ENCODE peak calls at places on chromosomes 4 and X, in seven cellular contexts. T is heart left ventricle, U is AG09309, J is H7, X is mesendoderm, L is tibial artery, M is kidney. H is an unnamed sample.

GRCh38 chr4:65508169-65508568 is 162.1 kb downstream of the EPHA5 start:
- DNase-seq in T (no peak), U (peak), J (no peak), X (no peak), L (no peak), M (no peak), H (no peak)

GRCh38 chr4:142656178-142656577 is 189.9 kb downstream of the INPP4B start:
- DNase-seq in T (no peak), U (no peak), J (no peak), X (peak), L (no peak), M (no peak), H (no peak)

GRCh38 chr4:88827442-88827841 is 129.8 kb upstream of the NAP1L5 start:
- DNase-seq in T (no peak), U (no peak), J (no peak), X (no peak), L (no peak), M (no peak), H (no peak)

GRCh38 chr4:126265880-126266279 is 951.1 kb downstream of the FAT4 start:
- DNase-seq in T (no peak), U (no peak), J (no peak), X (no peak), L (no peak), M (no peak), H (no peak)

GRCh38 chr4:150164956-150165355 is 86.7 kb downstream of the DCLK2 start:
- DNase-seq in T (no peak), U (no peak), J (no peak), X (no peak), L (no peak), M (no peak), H (no peak)

GRCh38 chr4:15110120-15110571 is 107.9 kb downstream of the CPEB2 start:
- DNase-seq in T (no peak), U (no peak), J (no peak), X (no peak), L (no peak), M (no peak), H (no peak)

GRCh38 chr4:21882050-21882839 is 66.3 kb downstream of the KCNIP4 start:
- DNase-seq in T (no peak), U (no peak), J (no peak), X (no peak), L (no peak), M (no peak), H (no peak)

GRCh38 chrX:105150557-105150956 is 69.9 kb downstream of the TEX13A start:
- DNase-seq in T (no peak), U (no peak), J (no peak), X (no peak), L (no peak), M (no peak), H (no peak)

GRCh38 chrX:17359500-17359899 is 15.5 kb upstream of the NHS start:
- DNase-seq in T (no peak), U (no peak), J (no peak), X (no peak), L (no peak), M (no peak), H (no peak)

GRCh38 chrX:102341867-102342266 is 94.9 kb downstream of the NXF2 start:
- DNase-seq in T (no peak), U (no peak), J (no peak), X (no peak), L (no peak), M (no peak), H (no peak)

GRCh38 chrX:119880552-119881437 is 9.2 kb downstream of the NDUFA1 start:
- DNase-seq in T (peak), U (peak), J (peak), X (peak), L (no peak), M (no peak), H (no peak)

GRCh38 chr4:77194989-77195388 is 38.0 kb downstream of the CCNG2 start:
- DNase-seq in T (no peak), U (no peak), J (no peak), X (no peak), L (no peak), M (no peak), H (no peak)

GRCh38 chr4:30941641-30942040 is 221.5 kb downstream of the PCDH7 start:
- DNase-seq in T (no peak), U (no peak), J (no peak), X (no peak), L (no peak), M (no peak), H (no peak)

GRCh38 chr4:75099321-75099720 is 166.4 kb downstream of the PARM1 start:
- DNase-seq in T (no peak), U (no peak), J (no peak), X (no peak), L (no peak), M (no peak), H (no peak)

DNA sequence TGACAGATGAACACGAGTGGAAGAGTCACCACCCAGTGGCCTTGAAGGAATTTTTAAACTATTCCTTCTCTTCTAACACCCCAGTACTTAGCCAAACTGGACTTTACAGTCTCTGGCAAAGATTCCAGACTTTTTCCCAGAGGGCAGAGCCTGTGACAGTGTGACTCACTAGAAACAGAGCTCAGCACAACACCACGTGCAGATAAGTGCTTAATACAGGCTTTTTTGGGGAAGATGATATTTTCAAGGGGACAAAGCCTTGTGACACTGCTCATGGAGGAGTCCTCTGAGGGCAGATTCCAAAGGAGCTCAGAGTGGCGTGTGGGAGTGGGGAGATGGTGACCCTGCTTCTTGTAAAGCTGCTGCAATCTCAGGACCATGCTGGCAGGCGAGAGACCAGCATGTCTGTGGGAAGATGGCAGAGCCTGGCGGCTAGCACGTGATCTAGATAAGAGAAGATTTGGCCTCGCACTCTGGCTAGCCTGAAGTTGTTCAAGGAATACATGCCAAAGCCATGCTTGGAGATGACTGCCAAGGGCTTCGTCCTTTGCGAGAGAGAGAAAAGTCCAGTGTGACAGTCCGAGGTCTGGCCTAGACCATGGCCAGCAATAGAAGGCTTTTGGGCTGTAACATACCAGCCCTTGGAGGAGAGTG is 2.4 kb downstream of the RAB33A start:
- DNase-seq in T (peak), U (peak), J (no peak), X (no peak), L (peak), M (peak), H (peak)
- H3K4me3 ChIP-seq in T (no peak), U (no peak), J (no peak), X (no peak), L (no peak), M (no peak), H (no peak)

GRCh38 chr4:105092356-105092755 is 54.3 kb upstream of the TET2 start:
- DNase-seq in T (no peak), U (peak), J (no peak), X (no peak), L (no peak), M (no peak), H (peak)

GRCh38 chr4:105092768-105093167 is 53.9 kb upstream of the TET2 start:
- DNase-seq in T (no peak), U (no peak), J (no peak), X (no peak), L (no peak), M (no peak), H (no peak)

GRCh38 chr4:105093975-105094374 is 52.7 kb upstream of the TET2 start:
- DNase-seq in T (no peak), U (no peak), J (no peak), X (no peak), L (no peak), M (no peak), H (no peak)

GRCh38 chr4:105088110-105088879 is 58.4 kb upstream of the TET2 start:
- DNase-seq in T (peak), U (peak), J (no peak), X (peak), L (no peak), M (no peak), H (no peak)
- H3K4me3 ChIP-seq in T (no peak), U (no peak), J (no peak), X (no peak), L (no peak), M (peak), H (no peak)

DNA sequence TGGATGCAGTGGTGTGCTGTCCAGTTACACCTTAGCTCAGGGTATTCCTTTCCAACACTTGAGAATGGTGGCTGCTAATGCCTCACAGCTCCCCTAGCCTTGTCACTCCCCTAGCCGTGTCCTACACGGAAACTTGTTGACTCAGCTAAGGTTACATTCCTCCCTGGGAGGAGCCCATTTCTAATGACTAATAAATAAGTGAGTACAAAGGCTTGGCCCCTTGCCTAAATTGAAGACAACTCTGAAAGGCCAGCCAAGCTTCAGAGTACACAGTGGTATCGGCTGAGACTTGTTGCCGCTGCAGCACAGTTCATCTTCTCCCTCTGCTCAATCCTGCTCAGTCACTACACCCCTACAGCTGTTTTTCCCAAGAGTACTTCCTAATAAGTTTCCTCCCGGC is 21.2 kb upstream of the SLC25A31 start:
- DNase-seq in T (no peak), U (no peak), J (no peak), X (peak), L (no peak), M (no peak), H (peak)
- H3K4me3 ChIP-seq in T (no peak), U (no peak), J (no peak), X (no peak), L (no peak), M (no peak), H (no peak)

GRCh38 chr4:123362103-123362502 is 34.5 kb upstream of the SPRY1 start:
- DNase-seq in T (no peak), U (no peak), J (no peak), X (no peak), L (no peak), M (no peak), H (no peak)
- H3K4me3 ChIP-seq in T (no peak), U (no peak), J (no peak), X (no peak), L (no peak), M (no peak), H (no peak)

GRCh38 chrX:136525738-136526606 is 6.0 kb upstream of the VGLL1 start:
- DNase-seq in T (peak), U (peak), J (no peak), X (no peak), L (peak), M (peak), H (peak)

GRCh38 chrX:136531951-136532350 is at the start of gene VGLL1:
- DNase-seq in T (no peak), U (no peak), J (no peak), X (no peak), L (no peak), M (no peak), H (no peak)

GRCh38 chrX:136528645-136529315 is 3.2 kb upstream of the VGLL1 start:
- DNase-seq in T (no peak), U (no peak), J (peak), X (peak), L (no peak), M (no peak), H (no peak)

GRCh38 chrX:136534131-136534530 is 2.1 kb downstream of the VGLL1 start:
- DNase-seq in T (no peak), U (no peak), J (no peak), X (no peak), L (no peak), M (no peak), H (no peak)

DNA sequence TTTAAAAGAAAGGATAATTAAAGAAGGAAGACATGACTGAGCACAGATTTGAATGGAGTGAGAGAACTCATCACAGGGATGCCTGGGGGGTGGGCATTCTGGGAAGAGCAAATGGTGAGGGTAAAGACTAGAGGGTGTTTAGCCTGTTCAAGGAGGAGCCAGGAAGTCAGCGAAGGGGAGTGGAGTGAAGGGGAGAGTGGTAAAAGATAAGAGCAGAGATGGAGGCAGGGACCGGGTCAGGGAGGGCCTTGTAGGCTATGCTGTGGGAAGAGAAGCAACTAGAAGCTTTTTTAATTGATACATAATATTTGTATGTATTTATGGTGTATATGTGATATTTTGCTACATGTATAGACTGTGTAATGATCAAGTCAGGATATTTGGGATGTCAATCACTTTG is 2.2 kb upstream of the VGLL1 start:
- DNase-seq in T (no peak), U (no peak), J (peak), X (peak), L (no peak), M (no peak), H (no peak)
- H3K4me3 ChIP-seq in T (no peak), U (no peak), J (no peak), X (no peak), L (no peak), M (no peak), H (no peak)

DNA sequence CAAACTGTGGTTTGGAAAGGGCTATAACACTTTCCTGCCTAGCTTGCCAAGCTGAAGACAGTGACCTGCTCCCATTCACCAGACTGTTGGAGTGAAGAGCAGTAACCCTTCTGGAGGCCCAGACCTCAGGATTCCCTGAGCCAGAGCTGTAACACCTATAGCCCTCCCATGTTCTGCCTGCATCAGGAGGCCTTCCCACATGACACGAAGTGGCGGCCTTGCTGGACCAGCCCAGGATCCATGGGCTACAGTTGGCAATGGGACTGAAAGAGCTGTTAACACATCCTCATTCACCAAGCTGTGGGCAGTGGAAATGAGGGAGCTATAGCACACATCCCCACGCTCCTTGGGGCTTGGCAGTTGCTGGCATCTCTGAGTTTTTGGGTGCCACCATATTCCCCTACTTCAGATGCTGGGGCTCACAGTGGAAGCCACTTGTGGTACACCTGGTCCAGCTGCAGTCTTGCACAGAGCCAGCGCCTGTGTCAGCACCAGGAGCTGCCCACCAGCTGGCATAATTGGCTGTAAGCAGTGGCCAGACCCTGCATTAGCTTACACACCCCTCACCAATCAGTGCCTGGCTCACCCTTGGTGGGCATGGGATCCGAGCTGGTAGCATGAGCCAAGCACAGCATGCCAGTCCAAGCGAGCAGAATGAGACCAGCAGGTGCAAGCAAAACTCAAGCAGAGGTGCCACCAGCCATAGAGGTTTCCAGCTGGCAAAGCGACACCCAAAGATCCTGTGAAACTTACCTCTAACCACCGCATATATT is 1029.3 kb downstream of the TECRL start:
- DNase-seq in T (no peak), U (no peak), J (no peak), X (no peak), L (no peak), M (peak), H (no peak)
- H3K4me3 ChIP-seq in T (no peak), U (no peak), J (no peak), X (no peak), L (no peak), M (no peak), H (no peak)